ENCODE peak calls at places on chromosomes 13 and 19, in six cellular contexts. One of them, this sample, is unnamed.
A peak's percentile ranks its signal among the peaks of the same experiment; 100 is the strongest.

GRCh38 chr19:34253711-34254551 is 423 bp upstream of the GARRE1 start:
- DNase-seq in heart left ventricle: peak; percentile 91
- DNase-seq in left ventricle myocardium inferior: peak; percentile 88
- DNase-seq in PC-3: peak; percentile 69
- DNase-seq in body of pancreas: no peak
- DNase-seq in A549: no peak
- DNase-seq in this sample: peak; percentile 75

GRCh38 chr19:14495678-14496028 is 274 bp downstream of the GIPC1 start:
- DNase-seq in PC-3: no peak
- DNase-seq in A549: no peak
- DNase-seq in left ventricle myocardium inferior: no peak
- DNase-seq in heart left ventricle: no peak
- DNase-seq in body of pancreas: no peak
- DNase-seq in this sample: no peak

GRCh38 chr13:113002206-113002821 is 33.3 kb downstream of the MCF2L start:
- DNase-seq in A549: no peak
- DNase-seq in left ventricle myocardium inferior: no peak
- DNase-seq in body of pancreas: peak; percentile 58
- DNase-seq in PC-3: no peak
- DNase-seq in heart left ventricle: no peak
- DNase-seq in this sample: no peak

GRCh38 chr19:29079331-29079730 is 133.6 kb downstream of the UQCRFS1 start:
- DNase-seq in heart left ventricle: no peak
- DNase-seq in PC-3: no peak
- DNase-seq in A549: no peak
- DNase-seq in left ventricle myocardium inferior: no peak
- DNase-seq in body of pancreas: no peak
- DNase-seq in this sample: no peak

GRCh38 chr13:112444001-112444311 is 67.8 kb downstream of the SPACA7 start:
- DNase-seq in body of pancreas: peak; percentile 80
- DNase-seq in PC-3: peak; percentile 72
- DNase-seq in heart left ventricle: peak; percentile 51
- DNase-seq in A549: peak; percentile 50
- DNase-seq in left ventricle myocardium inferior: peak; percentile 49
- DNase-seq in this sample: no peak

GRCh38 chr19:55152017-55152416 is 3.0 kb upstream of the TNNT1 start:
- DNase-seq in left ventricle myocardium inferior: no peak
- DNase-seq in PC-3: peak; percentile 39
- DNase-seq in A549: peak; percentile 55
- DNase-seq in body of pancreas: no peak
- DNase-seq in heart left ventricle: no peak
- DNase-seq in this sample: no peak

GRCh38 chr19:8148410-8149231 is 771 bp downstream of the FBN3 start:
- DNase-seq in A549: peak; percentile 29
- DNase-seq in body of pancreas: peak; percentile 44
- DNase-seq in heart left ventricle: no peak
- DNase-seq in left ventricle myocardium inferior: no peak
- DNase-seq in PC-3: peak; percentile 43
- DNase-seq in this sample: no peak

GRCh38 chr13:42525035-42525504 is 48.9 kb upstream of the TNFSF11 start:
- DNase-seq in left ventricle myocardium inferior: no peak
- DNase-seq in heart left ventricle: no peak
- DNase-seq in body of pancreas: no peak
- DNase-seq in PC-3: peak; percentile 83
- DNase-seq in A549: peak; percentile 4
- DNase-seq in this sample: no peak

GRCh38 chr19:48896191-48896720 is 2.3 kb downstream of the TULP2 start:
- DNase-seq in PC-3: no peak
- DNase-seq in left ventricle myocardium inferior: peak; percentile 65
- DNase-seq in body of pancreas: peak; percentile 39
- DNase-seq in A549: no peak
- DNase-seq in heart left ventricle: peak; percentile 84
- DNase-seq in this sample: no peak

GRCh38 chr19:14695471-14695870 is 5.6 kb downstream of the ZNF333 start:
- DNase-seq in heart left ventricle: no peak
- DNase-seq in A549: no peak
- DNase-seq in PC-3: no peak
- DNase-seq in left ventricle myocardium inferior: no peak
- DNase-seq in body of pancreas: no peak
- DNase-seq in this sample: no peak

GRCh38 chr19:33947565-33947964 is 150.9 kb downstream of the KCTD15 start:
- DNase-seq in A549: no peak
- DNase-seq in left ventricle myocardium inferior: no peak
- DNase-seq in body of pancreas: no peak
- DNase-seq in PC-3: no peak
- DNase-seq in heart left ventricle: no peak
- DNase-seq in this sample: no peak

GRCh38 chr13:101736551-101736950 is 284.1 kb downstream of the ITGBL1 start:
- DNase-seq in body of pancreas: no peak
- DNase-seq in left ventricle myocardium inferior: no peak
- DNase-seq in heart left ventricle: no peak
- DNase-seq in A549: no peak
- DNase-seq in PC-3: no peak
- DNase-seq in this sample: no peak

GRCh38 chr13:89375839-89376238 is 1704.7 kb downstream of the SLITRK5 start:
- DNase-seq in heart left ventricle: no peak
- DNase-seq in left ventricle myocardium inferior: no peak
- DNase-seq in A549: no peak
- DNase-seq in PC-3: peak; percentile 22
- DNase-seq in body of pancreas: no peak
- DNase-seq in this sample: no peak

GRCh38 chr19:19276386-19276785 is 3.3 kb upstream of the TM6SF2 start:
- DNase-seq in left ventricle myocardium inferior: no peak
- DNase-seq in body of pancreas: no peak
- DNase-seq in A549: no peak
- DNase-seq in PC-3: no peak
- DNase-seq in heart left ventricle: no peak
- DNase-seq in this sample: no peak

GRCh38 chr13:49976314-49977258 is 20.3 kb upstream of the TRIM13 start:
- DNase-seq in PC-3: peak; percentile 72
- DNase-seq in A549: peak; percentile 67
- DNase-seq in body of pancreas: peak; percentile 82
- DNase-seq in heart left ventricle: peak; percentile 66
- DNase-seq in left ventricle myocardium inferior: peak; percentile 56
- DNase-seq in this sample: peak; percentile 72

GRCh38 chr13:101429733-101430132 is 13.4 kb upstream of the NALCN start:
- DNase-seq in A549: no peak
- DNase-seq in left ventricle myocardium inferior: no peak
- DNase-seq in heart left ventricle: no peak
- DNase-seq in body of pancreas: no peak
- DNase-seq in PC-3: no peak
- DNase-seq in this sample: no peak

GRCh38 chr13:95660981-95661581 is 15.9 kb upstream of the DNAJC3 start:
- DNase-seq in PC-3: peak; percentile 64
- DNase-seq in left ventricle myocardium inferior: no peak
- DNase-seq in heart left ventricle: no peak
- DNase-seq in body of pancreas: peak; percentile 37
- DNase-seq in A549: peak; percentile 42
- DNase-seq in this sample: no peak

GRCh38 chr19:49017666-49018351 is 918 bp upstream of the LHB start:
- DNase-seq in left ventricle myocardium inferior: peak; percentile 36
- DNase-seq in A549: no peak
- DNase-seq in body of pancreas: peak; percentile 59
- DNase-seq in heart left ventricle: peak; percentile 59
- DNase-seq in PC-3: peak; percentile 59
- DNase-seq in this sample: peak; percentile 54

GRCh38 chr19:38841180-38841766 is 8.5 kb downstream of the HNRNPL start:
- DNase-seq in PC-3: no peak
- DNase-seq in body of pancreas: no peak
- DNase-seq in A549: no peak
- DNase-seq in heart left ventricle: no peak
- DNase-seq in left ventricle myocardium inferior: no peak
- DNase-seq in this sample: no peak

GRCh38 chr13:73776137-73776785 is 357.9 kb downstream of the KLF12 start:
- DNase-seq in body of pancreas: no peak
- DNase-seq in A549: no peak
- DNase-seq in PC-3: no peak
- DNase-seq in heart left ventricle: no peak
- DNase-seq in left ventricle myocardium inferior: no peak
- DNase-seq in this sample: no peak

GRCh38 chr13:36282818-36283432 is 14.7 kb downstream of the CCDC169 start:
- DNase-seq in left ventricle myocardium inferior: no peak
- DNase-seq in PC-3: peak; percentile 60
- DNase-seq in A549: peak; percentile 23
- DNase-seq in heart left ventricle: no peak
- DNase-seq in body of pancreas: no peak
- DNase-seq in this sample: no peak

GRCh38 chr19:52086481-52086880 is 9.1 kb downstream of the ZNF841 start:
- DNase-seq in heart left ventricle: no peak
- DNase-seq in left ventricle myocardium inferior: no peak
- DNase-seq in body of pancreas: no peak
- DNase-seq in A549: no peak
- DNase-seq in PC-3: no peak
- DNase-seq in this sample: no peak

GRCh38 chr19:56837892-56838679 is 2.4 kb downstream of the PEG3 start:
- DNase-seq in PC-3: peak; percentile 58
- DNase-seq in body of pancreas: peak; percentile 85
- DNase-seq in heart left ventricle: peak; percentile 78
- DNase-seq in left ventricle myocardium inferior: peak; percentile 66
- DNase-seq in A549: no peak
- DNase-seq in this sample: no peak

GRCh38 chr19:55058781-55059610 is 4.0 kb downstream of the RDH13 start:
- DNase-seq in A549: peak; percentile 50
- DNase-seq in body of pancreas: no peak
- DNase-seq in PC-3: no peak
- DNase-seq in heart left ventricle: no peak
- DNase-seq in left ventricle myocardium inferior: no peak
- DNase-seq in this sample: no peak

GRCh38 chr13:112220925-112221324 is 154.0 kb downstream of the SOX1 start:
- DNase-seq in A549: no peak
- DNase-seq in heart left ventricle: no peak
- DNase-seq in left ventricle myocardium inferior: no peak
- DNase-seq in body of pancreas: no peak
- DNase-seq in PC-3: no peak
- DNase-seq in this sample: no peak

GRCh38 chr13:87333599-87333998 is 337.6 kb upstream of the SLITRK5 start:
- DNase-seq in heart left ventricle: no peak
- DNase-seq in left ventricle myocardium inferior: no peak
- DNase-seq in body of pancreas: no peak
- DNase-seq in A549: no peak
- DNase-seq in PC-3: no peak
- DNase-seq in this sample: no peak

GRCh38 chr19:49921871-49922755 is 6.9 kb upstream of the ATF5 start:
- DNase-seq in body of pancreas: no peak
- DNase-seq in A549: no peak
- DNase-seq in PC-3: peak; percentile 40
- DNase-seq in left ventricle myocardium inferior: no peak
- DNase-seq in heart left ventricle: no peak
- DNase-seq in this sample: no peak

GRCh38 chr13:52925775-52926285 is 77.4 kb upstream of the PCDH8 start:
- DNase-seq in A549: no peak
- DNase-seq in left ventricle myocardium inferior: peak; percentile 56
- DNase-seq in PC-3: no peak
- DNase-seq in body of pancreas: no peak
- DNase-seq in heart left ventricle: peak; percentile 78
- DNase-seq in this sample: no peak

GRCh38 chr19:19627716-19628498 is at the start of gene LPAR2:
- DNase-seq in body of pancreas: peak; percentile 87
- DNase-seq in left ventricle myocardium inferior: no peak
- DNase-seq in heart left ventricle: no peak
- DNase-seq in A549: no peak
- DNase-seq in PC-3: peak; percentile 70
- DNase-seq in this sample: peak; percentile 78

GRCh38 chr19:36973021-36973843 is 57.1 kb downstream of the ZNF568 start:
- DNase-seq in PC-3: no peak
- DNase-seq in heart left ventricle: peak; percentile 91
- DNase-seq in left ventricle myocardium inferior: peak; percentile 87
- DNase-seq in A549: no peak
- DNase-seq in body of pancreas: peak; percentile 90
- DNase-seq in this sample: peak; percentile 48
- H3K27ac ChIP-seq in PC-3: no peak overlapping the region
- H3K27ac ChIP-seq in heart left ventricle: peak overlapping the region; percentile 83
- H3K27ac ChIP-seq in left ventricle myocardium inferior: peak overlapping the region; percentile 92
- H3K27ac ChIP-seq in A549: no peak overlapping the region
- H3K27ac ChIP-seq in body of pancreas: peak overlapping the region; percentile 69
- H3K27ac ChIP-seq in this sample: peak overlapping the region; percentile 57

DNA sequence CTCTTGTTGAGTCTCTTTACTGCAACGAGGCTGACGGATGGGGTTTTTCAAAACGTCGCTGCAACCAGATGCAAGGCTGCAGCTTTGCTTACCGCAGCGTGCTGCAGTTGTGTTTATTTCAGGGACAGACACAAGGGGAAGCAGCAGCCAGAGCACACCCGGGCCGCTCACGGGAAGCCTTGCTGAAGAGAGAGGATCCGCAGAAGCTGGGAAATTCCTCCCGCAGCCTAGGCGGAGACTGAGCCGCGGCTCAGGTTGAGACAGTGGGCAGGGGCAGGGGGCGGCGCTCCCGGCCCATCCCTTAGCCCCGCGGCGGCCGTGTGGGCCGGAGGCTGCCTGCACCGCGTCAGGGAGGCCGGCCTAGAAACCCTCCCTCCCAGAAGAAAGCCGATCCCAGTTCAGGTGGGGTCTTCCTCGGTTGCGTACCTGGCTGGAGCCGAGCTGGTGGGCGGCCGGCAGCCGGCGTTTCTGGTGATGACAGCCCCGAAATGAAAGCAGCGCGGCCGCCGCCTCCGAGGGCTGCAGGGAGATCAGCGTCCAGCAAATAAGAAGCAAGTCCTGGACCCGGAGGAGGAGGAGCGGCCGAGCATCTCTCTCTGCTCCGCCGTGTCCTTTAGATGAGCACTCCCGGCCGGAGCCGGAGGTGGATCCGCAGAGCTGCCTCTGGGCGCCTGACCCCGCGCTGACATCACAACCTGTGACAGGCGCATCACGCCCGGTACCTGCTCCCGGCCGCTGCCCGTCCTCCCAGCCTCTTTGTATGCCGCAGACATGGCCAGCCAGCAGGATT is at the start of gene FRY:
- DNase-seq in A549: peak; percentile 41
- DNase-seq in PC-3: peak; percentile 62
- DNase-seq in body of pancreas: peak; percentile 69
- DNase-seq in left ventricle myocardium inferior: peak; percentile 70
- DNase-seq in heart left ventricle: peak; percentile 79
- DNase-seq in this sample: peak; percentile 18
- TF ChIP-seq CTCF in A549: no peak
- TF ChIP-seq CTCF in PC-3: no peak
- TF ChIP-seq CTCF in body of pancreas: no peak
- TF ChIP-seq CTCF in left ventricle myocardium inferior: peak; percentile 30
- TF ChIP-seq CTCF in heart left ventricle: no peak
- TF ChIP-seq CTCF in this sample: peak; percentile 8

GRCh38 chr19:41441321-41441945 is 1.5 kb upstream of the ERICH4 start:
- DNase-seq in A549: no peak
- DNase-seq in left ventricle myocardium inferior: no peak
- DNase-seq in body of pancreas: no peak
- DNase-seq in heart left ventricle: peak; percentile 22
- DNase-seq in PC-3: no peak
- DNase-seq in this sample: no peak
- H3K27ac ChIP-seq in A549: no peak overlapping the region
- H3K27ac ChIP-seq in left ventricle myocardium inferior: no peak overlapping the region
- H3K27ac ChIP-seq in body of pancreas: no peak overlapping the region
- H3K27ac ChIP-seq in heart left ventricle: no peak overlapping the region
- H3K27ac ChIP-seq in PC-3: no peak overlapping the region
- H3K27ac ChIP-seq in this sample: no peak overlapping the region

GRCh38 chr13:48078251-48078656 is 16.6 kb downstream of the MED4 start:
- DNase-seq in left ventricle myocardium inferior: no peak
- DNase-seq in body of pancreas: no peak
- DNase-seq in heart left ventricle: no peak
- DNase-seq in PC-3: peak; percentile 8
- DNase-seq in A549: peak; percentile 21
- DNase-seq in this sample: no peak
- TF ChIP-seq CTCF in left ventricle myocardium inferior: peak; percentile 18
- TF ChIP-seq CTCF in body of pancreas: no peak
- TF ChIP-seq CTCF in heart left ventricle: peak; percentile 13
- TF ChIP-seq CTCF in PC-3: peak; percentile 43
- TF ChIP-seq CTCF in A549: no peak
- TF ChIP-seq CTCF in this sample: no peak

GRCh38 chr19:45419895-45420294 is 3.8 kb downstream of the ERCC1 start:
- DNase-seq in A549: no peak
- DNase-seq in left ventricle myocardium inferior: no peak
- DNase-seq in PC-3: no peak
- DNase-seq in body of pancreas: no peak
- DNase-seq in heart left ventricle: no peak
- DNase-seq in this sample: no peak
- H3K27ac ChIP-seq in A549: no peak overlapping the region
- H3K27ac ChIP-seq in left ventricle myocardium inferior: no peak overlapping the region
- H3K27ac ChIP-seq in PC-3: no peak overlapping the region
- H3K27ac ChIP-seq in body of pancreas: no peak overlapping the region
- H3K27ac ChIP-seq in heart left ventricle: no peak overlapping the region
- H3K27ac ChIP-seq in this sample: no peak overlapping the region